ENCODE peak calls at places on chromosome 3, in four cellular contexts. One of them, this sample, is unnamed.

GRCh38 chr3:52227766-52228165 is 2.3 kb upstream of the TLR9 start:
- DNase-seq in astrocyte: no peak
- DNase-seq in astrocyte of the spinal cord: no peak
- DNase-seq in esophagus muscularis mucosa: no peak
- DNase-seq in this sample: no peak

GRCh38 chr3:125366132-125366531 is 9.0 kb downstream of the ZNF148 start:
- DNase-seq in astrocyte: no peak
- DNase-seq in astrocyte of the spinal cord: no peak
- DNase-seq in esophagus muscularis mucosa: no peak
- DNase-seq in this sample: no peak

GRCh38 chr3:14145236-14145635 is 20.4 kb downstream of the TMEM43 start:
- DNase-seq in astrocyte: peak; percentile 56
- DNase-seq in astrocyte of the spinal cord: peak; percentile 67
- DNase-seq in esophagus muscularis mucosa: no peak
- DNase-seq in this sample: no peak

GRCh38 chr3:141680620-141681389 is 57.3 kb upstream of the RNF7 start:
- DNase-seq in astrocyte: peak; percentile 57
- DNase-seq in astrocyte of the spinal cord: peak; percentile 40
- DNase-seq in esophagus muscularis mucosa: peak; percentile 53
- DNase-seq in this sample: no peak

GRCh38 chr3:195060531-195061385 is 210.2 kb downstream of the XXYLT1 start:
- DNase-seq in astrocyte: no peak
- DNase-seq in astrocyte of the spinal cord: no peak
- DNase-seq in esophagus muscularis mucosa: no peak
- DNase-seq in this sample: no peak

GRCh38 chr3:14410501-14411165 is 8.2 kb downstream of the SLC6A6 start:
- DNase-seq in astrocyte: peak; percentile 79
- DNase-seq in astrocyte of the spinal cord: peak; percentile 73
- DNase-seq in esophagus muscularis mucosa: no peak
- DNase-seq in this sample: no peak

GRCh38 chr3:194707176-194707575 is 21.5 kb downstream of the FAM43A start:
- DNase-seq in astrocyte: no peak
- DNase-seq in astrocyte of the spinal cord: peak; percentile 49
- DNase-seq in esophagus muscularis mucosa: no peak
- DNase-seq in this sample: no peak

GRCh38 chr3:177396707-177397106 is 199.4 kb upstream of the TBL1XR1 start:
- DNase-seq in astrocyte: no peak
- DNase-seq in astrocyte of the spinal cord: no peak
- DNase-seq in esophagus muscularis mucosa: no peak
- DNase-seq in this sample: no peak

GRCh38 chr3:7682822-7683229 is 818.8 kb upstream of the LMCD1 start:
- DNase-seq in astrocyte: peak; percentile 97
- DNase-seq in astrocyte of the spinal cord: peak; percentile 97
- DNase-seq in esophagus muscularis mucosa: no peak
- DNase-seq in this sample: no peak

GRCh38 chr3:32313723-32314473 is 75.4 kb downstream of the CMTM8 start:
- DNase-seq in astrocyte: peak; percentile 37
- DNase-seq in astrocyte of the spinal cord: peak; percentile 53
- DNase-seq in esophagus muscularis mucosa: no peak
- DNase-seq in this sample: no peak

GRCh38 chr3:133885241-133885711 is 10.4 kb downstream of the RAB6B start:
- DNase-seq in astrocyte: no peak
- DNase-seq in astrocyte of the spinal cord: no peak
- DNase-seq in esophagus muscularis mucosa: peak; percentile 91
- DNase-seq in this sample: no peak

GRCh38 chr3:34066999-34067398 is 268.6 kb downstream of the PDCD6IP start:
- DNase-seq in astrocyte: no peak
- DNase-seq in astrocyte of the spinal cord: no peak
- DNase-seq in esophagus muscularis mucosa: no peak
- DNase-seq in this sample: no peak

GRCh38 chr3:141393151-141394076 is 25.1 kb downstream of the ZBTB38 start:
- DNase-seq in astrocyte: no peak
- DNase-seq in astrocyte of the spinal cord: peak; percentile 72
- DNase-seq in esophagus muscularis mucosa: no peak
- DNase-seq in this sample: no peak

GRCh38 chr3:170690133-170690981 is 104.5 kb upstream of the SLC7A14 start:
- DNase-seq in astrocyte: no peak
- DNase-seq in astrocyte of the spinal cord: no peak
- DNase-seq in esophagus muscularis mucosa: no peak
- DNase-seq in this sample: no peak

GRCh38 chr3:41073190-41073589 is 126.1 kb upstream of the CTNNB1 start:
- DNase-seq in astrocyte: no peak
- DNase-seq in astrocyte of the spinal cord: no peak
- DNase-seq in esophagus muscularis mucosa: no peak
- DNase-seq in this sample: no peak

GRCh38 chr3:186075489-186075888 is 33.4 kb downstream of the ETV5 start:
- DNase-seq in astrocyte: no peak
- DNase-seq in astrocyte of the spinal cord: no peak
- DNase-seq in esophagus muscularis mucosa: no peak
- DNase-seq in this sample: no peak

GRCh38 chr3:184562146-184562861 is 719 bp downstream of the EPHB3 start:
- DNase-seq in astrocyte: no peak
- DNase-seq in astrocyte of the spinal cord: no peak
- DNase-seq in esophagus muscularis mucosa: no peak
- DNase-seq in this sample: no peak

GRCh38 chr3:5791558-5791957 is 604.1 kb downstream of the EDEM1 start:
- DNase-seq in astrocyte: peak; percentile 60
- DNase-seq in astrocyte of the spinal cord: peak; percentile 82
- DNase-seq in esophagus muscularis mucosa: no peak
- DNase-seq in this sample: no peak

GRCh38 chr3:153277029-153277428 is 115.0 kb downstream of the RAP2B start:
- DNase-seq in astrocyte: no peak
- DNase-seq in astrocyte of the spinal cord: no peak
- DNase-seq in esophagus muscularis mucosa: no peak
- DNase-seq in this sample: no peak

GRCh38 chr3:117399311-117400068 is 689.9 kb downstream of the TUSC7 start:
- DNase-seq in astrocyte: peak; percentile 52
- DNase-seq in astrocyte of the spinal cord: peak; percentile 50
- DNase-seq in esophagus muscularis mucosa: no peak
- DNase-seq in this sample: no peak

GRCh38 chr3:114409291-114409690 is 115.5 kb downstream of the TIGIT start:
- DNase-seq in astrocyte: peak; percentile 6
- DNase-seq in astrocyte of the spinal cord: no peak
- DNase-seq in esophagus muscularis mucosa: no peak
- DNase-seq in this sample: no peak

GRCh38 chr3:184965639-184966430 is 153.9 kb downstream of the VPS8 start:
- DNase-seq in astrocyte: no peak
- DNase-seq in astrocyte of the spinal cord: no peak
- DNase-seq in esophagus muscularis mucosa: no peak
- DNase-seq in this sample: no peak

GRCh38 chr3:186307594-186307993 is 54.4 kb downstream of the DGKG start:
- DNase-seq in astrocyte: peak; percentile 41
- DNase-seq in astrocyte of the spinal cord: peak; percentile 55
- DNase-seq in esophagus muscularis mucosa: no peak
- DNase-seq in this sample: no peak

GRCh38 chr3:23698652-23699313 is 107.0 kb upstream of the UBE2E1 start:
- DNase-seq in astrocyte: no peak
- DNase-seq in astrocyte of the spinal cord: no peak
- DNase-seq in esophagus muscularis mucosa: no peak
- DNase-seq in this sample: no peak

GRCh38 chr3:168002786-168003368 is 92.8 kb downstream of the GOLIM4 start:
- DNase-seq in astrocyte: peak; percentile 62
- DNase-seq in astrocyte of the spinal cord: peak; percentile 68
- DNase-seq in esophagus muscularis mucosa: no peak
- DNase-seq in this sample: no peak

DNA sequence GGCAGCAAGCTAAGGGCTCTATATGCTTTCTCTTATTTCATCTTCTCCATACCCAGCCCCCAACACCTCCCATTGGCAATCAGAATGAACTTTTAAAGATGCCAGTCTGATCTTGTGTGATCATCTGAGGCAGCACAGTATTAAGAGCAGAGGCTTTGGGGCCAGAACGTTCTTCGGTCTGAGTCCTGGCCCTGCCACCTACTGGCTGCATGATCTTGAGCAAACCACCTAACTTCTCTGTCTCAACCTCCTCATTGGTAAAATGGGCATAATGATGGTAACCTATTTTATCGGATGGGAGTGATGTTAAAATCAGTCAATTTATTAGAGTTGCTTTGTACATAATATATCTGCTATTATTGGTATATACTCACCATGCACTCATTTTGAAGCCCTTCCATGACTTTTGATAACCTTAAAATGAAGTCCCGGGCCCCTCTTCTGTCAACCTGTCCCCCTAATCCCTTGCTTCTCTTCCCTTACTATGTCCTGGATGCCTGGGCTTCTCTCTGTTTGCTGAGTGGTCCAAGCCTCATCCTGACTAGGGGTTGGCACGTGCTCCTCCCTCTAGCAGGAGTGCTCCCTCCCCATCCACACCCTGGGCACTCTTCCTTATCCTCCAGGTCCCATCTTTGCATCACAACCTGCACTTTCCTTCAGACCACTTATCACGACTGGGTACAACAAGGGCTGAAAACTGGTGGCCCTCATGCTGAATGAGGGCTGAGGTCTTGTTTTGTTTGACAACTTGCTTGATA is 6.3 kb downstream of the EFCAB12 start:
- DNase-seq in astrocyte: no peak
- DNase-seq in astrocyte of the spinal cord: no peak
- DNase-seq in esophagus muscularis mucosa: no peak
- DNase-seq in this sample: no peak
- TF ChIP-seq CTCF in astrocyte: no peak
- TF ChIP-seq CTCF in astrocyte of the spinal cord: peak; percentile 22
- TF ChIP-seq CTCF in esophagus muscularis mucosa: no peak
- TF ChIP-seq CTCF in this sample: no peak

GRCh38 chr3:12603969-12604368 is 47.1 kb downstream of the MKRN2 start:
- DNase-seq in astrocyte: no peak
- DNase-seq in astrocyte of the spinal cord: no peak
- DNase-seq in esophagus muscularis mucosa: no peak
- DNase-seq in this sample: no peak

GRCh38 chr3:12598890-12599289 is 42.0 kb downstream of the MKRN2 start:
- DNase-seq in astrocyte: no peak
- DNase-seq in astrocyte of the spinal cord: no peak
- DNase-seq in esophagus muscularis mucosa: no peak
- DNase-seq in this sample: no peak

DNA sequence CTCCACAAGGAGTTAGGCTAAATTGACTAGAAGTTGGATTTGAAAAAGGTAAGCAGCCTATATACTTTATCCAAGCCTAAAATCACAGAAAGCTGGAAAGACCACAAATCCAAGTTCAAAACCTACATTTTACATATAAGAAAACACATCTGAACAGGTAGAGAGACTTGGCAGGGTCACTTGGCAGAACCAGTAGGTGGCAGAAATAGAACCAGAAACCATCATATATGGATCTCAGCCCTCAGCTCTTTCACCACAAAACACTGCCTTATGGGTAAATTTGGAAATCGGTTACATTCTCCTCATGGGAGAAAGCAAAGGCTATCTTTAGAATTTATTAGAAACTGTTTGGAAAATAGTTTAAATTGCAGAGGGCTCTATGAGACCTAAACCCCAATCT is 44.2 kb downstream of the MKRN2 start:
- DNase-seq in astrocyte: no peak
- DNase-seq in astrocyte of the spinal cord: no peak
- DNase-seq in esophagus muscularis mucosa: no peak
- DNase-seq in this sample: no peak
- TF ChIP-seq CTCF in astrocyte: no peak
- TF ChIP-seq CTCF in astrocyte of the spinal cord: no peak
- TF ChIP-seq CTCF in esophagus muscularis mucosa: no peak
- TF ChIP-seq CTCF in this sample: no peak

GRCh38 chr3:127000792-127001191 is 17.9 kb downstream of the PLXNA1 start:
- DNase-seq in astrocyte: no peak
- DNase-seq in astrocyte of the spinal cord: no peak
- DNase-seq in esophagus muscularis mucosa: no peak
- DNase-seq in this sample: no peak

GRCh38 chr3:127003601-127004280 is 20.8 kb downstream of the PLXNA1 start:
- DNase-seq in astrocyte: no peak
- DNase-seq in astrocyte of the spinal cord: no peak
- DNase-seq in esophagus muscularis mucosa: no peak
- DNase-seq in this sample: no peak

GRCh38 chr3:127001486-127002194 is 18.7 kb downstream of the PLXNA1 start:
- DNase-seq in astrocyte: no peak
- DNase-seq in astrocyte of the spinal cord: no peak
- DNase-seq in esophagus muscularis mucosa: no peak
- DNase-seq in this sample: no peak

GRCh38 chr3:127003175-127003555 is 20.2 kb downstream of the PLXNA1 start:
- DNase-seq in astrocyte: no peak
- DNase-seq in astrocyte of the spinal cord: no peak
- DNase-seq in esophagus muscularis mucosa: no peak
- DNase-seq in this sample: no peak

DNA sequence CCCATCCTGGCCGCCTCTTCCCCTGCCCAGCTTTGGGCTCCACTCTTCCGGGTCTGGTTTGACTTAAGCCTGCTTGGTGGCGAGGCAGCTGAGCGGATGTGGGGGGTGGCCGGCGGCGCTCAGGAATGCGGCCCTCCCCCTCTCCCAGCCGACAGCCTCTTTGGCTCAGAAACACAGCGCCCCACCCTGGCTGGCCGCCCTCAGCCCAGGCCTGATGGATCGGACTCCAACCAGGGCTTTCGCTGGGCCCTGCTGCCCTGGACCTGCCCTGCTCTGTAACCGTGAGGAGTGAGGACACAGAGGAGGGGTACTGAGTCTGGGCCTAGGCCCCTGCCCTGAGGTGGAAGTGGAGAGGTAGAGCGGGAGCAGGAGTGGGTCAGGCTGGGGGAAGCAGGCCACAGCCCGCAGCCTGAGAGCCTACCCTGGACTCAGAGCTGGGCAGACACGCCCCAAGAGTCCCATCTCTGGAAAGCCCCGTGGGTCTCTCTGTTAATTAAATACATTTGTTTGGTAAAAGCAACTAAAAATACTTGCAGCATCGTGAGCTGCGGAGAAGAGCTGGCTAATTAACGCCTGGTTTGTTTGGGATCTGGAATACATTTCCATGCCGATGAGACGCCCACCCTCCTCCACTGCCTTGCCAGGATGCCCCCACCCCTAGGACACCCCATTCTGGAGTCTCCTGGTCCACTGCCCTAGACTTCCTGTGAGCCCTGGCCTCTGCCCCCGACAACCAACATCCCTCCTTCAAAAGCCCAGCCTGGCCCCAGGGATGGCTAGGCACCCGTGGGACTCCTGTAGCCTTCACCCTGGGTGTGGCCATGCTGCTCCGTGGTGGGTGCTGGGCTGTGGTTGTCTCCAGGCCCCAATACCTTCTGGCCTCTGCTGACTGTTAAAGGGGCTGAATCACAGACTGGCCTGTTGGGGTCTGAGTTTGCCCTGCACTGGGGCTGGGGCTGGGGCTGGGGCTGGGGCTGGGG is 19.6 kb downstream of the PLXNA1 start:
- DNase-seq in astrocyte: peak; percentile 86
- DNase-seq in astrocyte of the spinal cord: peak; percentile 93
- DNase-seq in esophagus muscularis mucosa: peak; percentile 95
- DNase-seq in this sample: peak; percentile 27
- TF ChIP-seq CTCF in astrocyte: peak; percentile 35
- TF ChIP-seq CTCF in astrocyte of the spinal cord: peak; percentile 74
- TF ChIP-seq CTCF in esophagus muscularis mucosa: peak; percentile 40
- TF ChIP-seq CTCF in this sample: peak; percentile 51

DNA sequence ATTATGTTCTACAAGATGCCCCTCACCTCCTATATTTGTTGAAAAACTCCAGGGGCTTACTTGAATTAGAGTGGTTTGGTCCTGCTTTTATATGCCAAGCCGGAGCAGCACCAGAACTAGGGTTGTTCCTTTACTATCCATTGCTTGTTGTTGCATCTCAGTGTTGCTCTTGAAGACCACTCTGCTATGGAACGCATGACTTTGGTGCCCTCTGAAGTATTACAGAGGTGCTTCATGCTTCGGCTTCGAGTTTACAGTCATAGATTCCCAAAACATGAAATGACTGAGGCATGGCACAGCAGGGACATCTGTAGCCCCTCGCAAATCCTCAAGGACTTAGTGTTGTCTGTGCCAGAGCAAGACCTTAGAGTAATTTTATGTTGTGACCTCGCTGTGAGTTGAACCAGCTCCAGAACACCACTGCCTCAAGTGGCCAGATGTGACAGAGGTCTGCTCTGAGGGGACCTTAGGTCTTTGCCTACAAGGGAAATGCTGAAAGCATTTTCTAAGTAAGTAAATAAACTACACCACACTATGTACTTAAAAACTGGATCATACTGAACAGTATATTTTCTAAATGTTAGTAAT is 67.2 kb upstream of the SIAH2 start:
- DNase-seq in astrocyte: no peak
- DNase-seq in astrocyte of the spinal cord: no peak
- DNase-seq in esophagus muscularis mucosa: peak; percentile 31
- DNase-seq in this sample: no peak
- TF ChIP-seq CTCF in astrocyte: peak; percentile 25
- TF ChIP-seq CTCF in astrocyte of the spinal cord: peak; percentile 8
- TF ChIP-seq CTCF in esophagus muscularis mucosa: no peak
- TF ChIP-seq CTCF in this sample: peak; percentile 70